ENCODE peak calls at places on chromosomes 4 and X, in six cellular contexts. G is neuronal stem cell, K is IMR-90, B is H9, T is H1, M is mesenchymal stem cell. U is an unnamed sample.
A peak's percentile ranks its signal among the peaks of the same experiment; 100 is the strongest.

GRCh38 chr4:32841217-32841616 is 2121.0 kb downstream of the PCDH7 start:
- DNase-seq in B (no peak), G (no peak), T (no peak), M (no peak), K (no peak), U (no peak)

GRCh38 chrX:13092455-13092941 is 48.1 kb upstream of the FAM9C start:
- DNase-seq in K (no peak), G (no peak), T (no peak), B (no peak), M (no peak), U (peak; percentile 47)

GRCh38 chr4:138560448-138560847 is 318.3 kb upstream of the SLC7A11 start:
- DNase-seq in G (no peak), B (peak; percentile 71), T (peak; percentile 29), K (no peak), M (no peak), U (peak; percentile 41)

GRCh38 chr4:156347412-156348075 is 393.9 kb upstream of the CTSO start:
- DNase-seq in T (no peak), K (peak; percentile 64), M (peak; percentile 68), G (no peak), B (no peak), U (peak; percentile 81)

GRCh38 chr4:15742083-15742582 is 36.0 kb upstream of the CD38 start:
- DNase-seq in M (no peak), G (no peak), B (no peak), K (no peak), T (no peak), U (no peak)

GRCh38 chrX:10074241-10074941 is 82.4 kb upstream of the CLCN4 start:
- DNase-seq in M (no peak), G (no peak), B (no peak), T (no peak), K (no peak), U (no peak)

GRCh38 chr4:150217804-150218203 is 139.6 kb downstream of the DCLK2 start:
- DNase-seq in B (no peak), G (no peak), M (no peak), K (no peak), T (no peak), U (no peak)

GRCh38 chr4:123874044-123874443 is 477.4 kb downstream of the SPRY1 start:
- DNase-seq in M (no peak), G (no peak), K (no peak), B (no peak), T (no peak), U (no peak)

GRCh38 chr4:176400816-176401461 is 81.2 kb downstream of the SPCS3 start:
- DNase-seq in K (peak; percentile 78), T (no peak), B (no peak), M (peak; percentile 42), G (no peak), U (no peak)

GRCh38 chr4:165345663-165346417 is 18.4 kb downstream of the MSMO1 start:
- DNase-seq in G (no peak), B (no peak), M (peak; percentile 18), T (no peak), K (no peak), U (no peak)

GRCh38 chr4:74793757-74794340 is 474 bp downstream of the BTC start:
- DNase-seq in B (peak; percentile 91), G (peak; percentile 23), T (peak; percentile 66), K (no peak), M (peak; percentile 28), U (peak; percentile 7)

GRCh38 chr4:185383451-185383850 is 12.3 kb downstream of the LRP2BP start:
- DNase-seq in G (no peak), K (no peak), M (no peak), T (no peak), B (no peak), U (peak; percentile 66)

GRCh38 chrX:129953334-129953648 is 29.1 kb upstream of the BCORL1 start:
- DNase-seq in M (no peak), B (no peak), G (no peak), T (no peak), K (no peak), U (no peak)
- H2BK120ac ChIP-seq in M (no peak overlapping the region), B (no peak overlapping the region), G (no peak overlapping the region), T (no peak overlapping the region), K (no peak overlapping the region), U (no peak overlapping the region)

DNA sequence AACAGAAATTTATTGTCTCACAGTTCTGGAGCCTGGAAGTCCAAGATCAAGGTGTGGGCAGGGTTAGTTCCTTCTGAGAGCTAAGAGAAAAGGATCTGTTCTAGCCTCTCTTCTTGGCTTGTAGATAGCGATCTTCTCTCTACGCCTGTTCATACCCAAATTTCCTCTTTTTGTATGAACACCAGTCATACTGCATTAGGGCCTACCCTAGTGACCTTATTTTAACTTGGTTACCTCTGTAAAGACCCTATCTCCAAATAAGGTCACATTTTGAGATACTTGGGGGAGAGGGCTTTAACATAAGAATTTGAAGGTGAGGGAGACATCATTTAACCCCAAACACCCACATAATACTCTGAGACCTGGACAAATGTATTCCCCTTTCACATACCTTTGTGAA is 55.6 kb upstream of the SPP1 start:
- DNase-seq in M (no peak), T (no peak), K (no peak), B (no peak), G (no peak), U (no peak)
- H2BK120ac ChIP-seq in M (no peak overlapping the region), T (peak overlapping the region; percentile 80), K (no peak overlapping the region), B (peak overlapping the region; percentile 99), G (no peak overlapping the region), U (peak overlapping the region; percentile 55)

DNA sequence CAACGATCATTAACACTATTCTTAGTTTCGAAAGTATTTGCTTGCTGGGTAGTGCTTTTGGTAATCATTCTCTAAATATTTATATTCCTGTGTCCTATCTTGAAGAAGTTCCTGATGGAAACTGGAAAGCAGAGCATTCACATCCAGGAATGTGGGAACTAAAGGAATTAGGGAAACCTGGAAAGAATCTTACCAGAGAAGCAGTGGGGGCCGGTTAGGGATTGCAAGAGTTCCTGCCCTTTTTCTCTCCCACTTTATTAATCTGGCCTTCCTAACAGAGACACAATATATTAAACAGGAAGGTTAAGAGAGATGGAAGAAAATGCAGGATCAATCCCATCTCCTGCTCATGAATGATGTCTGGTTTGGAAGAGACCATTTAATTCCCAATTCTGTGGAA is 52.1 kb downstream of the C4orf51 start:
- DNase-seq in G (no peak), B (no peak), M (peak; percentile 18), K (no peak), T (no peak), U (no peak)
- H2BK120ac ChIP-seq in G (no peak overlapping the region), B (no peak overlapping the region), M (peak overlapping the region; percentile 84), K (peak overlapping the region; percentile 78), T (no peak overlapping the region), U (peak overlapping the region; percentile 79)

GRCh38 chrX:15931362-15931761 is 76.7 kb upstream of the AP1S2 start:
- DNase-seq in T (no peak), B (no peak), G (no peak), K (no peak), M (no peak), U (no peak)
- H2BK120ac ChIP-seq in T (peak overlapping the region; percentile 5), B (no peak overlapping the region), G (no peak overlapping the region), K (peak overlapping the region; percentile 13), M (no peak overlapping the region), U (no peak overlapping the region)

GRCh38 chr4:55177461-55177860 is 52.1 kb upstream of the KDR start:
- DNase-seq in G (no peak), B (no peak), M (no peak), K (no peak), T (no peak), U (no peak)
- H2BK120ac ChIP-seq in G (no peak overlapping the region), B (no peak overlapping the region), M (no peak overlapping the region), K (peak overlapping the region; percentile 54), T (peak overlapping the region; percentile 68), U (no peak overlapping the region)

U was measured in trophoblast cell.